ENCODE peak calls at places on chromosome 12, in eight cellular contexts. One of them, this sample, is unnamed.
A peak's percentile ranks its signal among the peaks of the same experiment; 100 is the strongest.

GRCh38 chr12:121806556-121807308 is 2.9 kb downstream of the SETD1B start:
- DNase-seq in neural progenitor cell: peak; percentile 34
- DNase-seq in PC-3: peak; percentile 50
- DNase-seq in HCT116: no peak
- DNase-seq in hepatocyte: peak; percentile 58
- DNase-seq in MM.1S: no peak
- DNase-seq in fibroblast of lung: no peak
- DNase-seq in GM23338: no peak
- DNase-seq in this sample: peak; percentile 33

GRCh38 chr12:106248849-106249371 is 1.1 kb upstream of the CKAP4 start:
- DNase-seq in neural progenitor cell: no peak
- DNase-seq in PC-3: peak; percentile 42
- DNase-seq in HCT116: no peak
- DNase-seq in hepatocyte: no peak
- DNase-seq in MM.1S: peak; percentile 50
- DNase-seq in fibroblast of lung: peak; percentile 34
- DNase-seq in GM23338: no peak
- DNase-seq in this sample: peak; percentile 46

GRCh38 chr12:50117057-50117622 is 5.1 kb downstream of the COX14 start:
- DNase-seq in neural progenitor cell: no peak
- DNase-seq in PC-3: no peak
- DNase-seq in HCT116: no peak
- DNase-seq in hepatocyte: no peak
- DNase-seq in MM.1S: no peak
- DNase-seq in fibroblast of lung: no peak
- DNase-seq in GM23338: no peak
- DNase-seq in this sample: no peak

GRCh38 chr12:34306133-34306830 is 284.0 kb downstream of the ALG10 start:
- DNase-seq in neural progenitor cell: no peak
- DNase-seq in PC-3: no peak
- DNase-seq in HCT116: no peak
- DNase-seq in hepatocyte: no peak
- DNase-seq in MM.1S: no peak
- DNase-seq in fibroblast of lung: no peak
- DNase-seq in GM23338: no peak
- DNase-seq in this sample: no peak

GRCh38 chr12:75945581-75945980 is 86.0 kb downstream of the PHLDA1 start:
- DNase-seq in neural progenitor cell: no peak
- DNase-seq in PC-3: no peak
- DNase-seq in HCT116: no peak
- DNase-seq in hepatocyte: no peak
- DNase-seq in MM.1S: no peak
- DNase-seq in fibroblast of lung: no peak
- DNase-seq in GM23338: no peak
- DNase-seq in this sample: no peak

GRCh38 chr12:120498870-120499515 is 3.1 kb downstream of the DYNLL1 start:
- DNase-seq in neural progenitor cell: no peak
- DNase-seq in PC-3: no peak
- DNase-seq in HCT116: no peak
- DNase-seq in hepatocyte: no peak
- DNase-seq in MM.1S: no peak
- DNase-seq in fibroblast of lung: no peak
- DNase-seq in GM23338: peak; percentile 33
- DNase-seq in this sample: no peak

GRCh38 chr12:123998960-123999359 is 25.9 kb downstream of the ZNF664 start:
- DNase-seq in neural progenitor cell: no peak
- DNase-seq in PC-3: no peak
- DNase-seq in HCT116: no peak
- DNase-seq in hepatocyte: no peak
- DNase-seq in MM.1S: no peak
- DNase-seq in fibroblast of lung: no peak
- DNase-seq in GM23338: no peak
- DNase-seq in this sample: no peak

GRCh38 chr12:8913702-8914032 is 642 bp upstream of the PHC1 start:
- DNase-seq in neural progenitor cell: no peak
- DNase-seq in PC-3: no peak
- DNase-seq in HCT116: no peak
- DNase-seq in hepatocyte: peak; percentile 5
- DNase-seq in MM.1S: no peak
- DNase-seq in fibroblast of lung: no peak
- DNase-seq in GM23338: no peak
- DNase-seq in this sample: no peak

GRCh38 chr12:79691299-79692248 is 810 bp upstream of the PAWR start:
- DNase-seq in neural progenitor cell: no peak
- DNase-seq in PC-3: peak; percentile 83
- DNase-seq in HCT116: no peak
- DNase-seq in hepatocyte: peak; percentile 28
- DNase-seq in MM.1S: no peak
- DNase-seq in fibroblast of lung: peak; percentile 79
- DNase-seq in GM23338: no peak
- DNase-seq in this sample: peak; percentile 94

GRCh38 chr12:102816816-102817434 is 100.1 kb downstream of the PAH start:
- DNase-seq in neural progenitor cell: peak; percentile 56
- DNase-seq in PC-3: peak; percentile 51
- DNase-seq in HCT116: peak; percentile 18
- DNase-seq in hepatocyte: peak; percentile 65
- DNase-seq in MM.1S: peak; percentile 19
- DNase-seq in fibroblast of lung: peak; percentile 27
- DNase-seq in GM23338: peak; percentile 67
- DNase-seq in this sample: peak; percentile 13

GRCh38 chr12:19183121-19183838 is 53.7 kb downstream of the PLEKHA5 start:
- DNase-seq in neural progenitor cell: peak; percentile 20
- DNase-seq in PC-3: no peak
- DNase-seq in HCT116: no peak
- DNase-seq in hepatocyte: peak; percentile 16
- DNase-seq in MM.1S: no peak
- DNase-seq in fibroblast of lung: peak; percentile 55
- DNase-seq in GM23338: peak; percentile 63
- DNase-seq in this sample: no peak

GRCh38 chr12:34292736-34293625 is 270.7 kb downstream of the ALG10 start:
- DNase-seq in neural progenitor cell: no peak
- DNase-seq in PC-3: peak; percentile 32
- DNase-seq in HCT116: no peak
- DNase-seq in hepatocyte: no peak
- DNase-seq in MM.1S: no peak
- DNase-seq in fibroblast of lung: no peak
- DNase-seq in GM23338: peak; percentile 33
- DNase-seq in this sample: no peak

GRCh38 chr12:42326466-42327226 is 679 bp downstream of the PPHLN1 start:
- DNase-seq in neural progenitor cell: peak; percentile 11
- DNase-seq in PC-3: peak; percentile 21
- DNase-seq in HCT116: no peak
- DNase-seq in hepatocyte: peak; percentile 15
- DNase-seq in MM.1S: peak; percentile 22
- DNase-seq in fibroblast of lung: peak; percentile 32
- DNase-seq in GM23338: no peak
- DNase-seq in this sample: peak; percentile 50

GRCh38 chr12:119096429-119097202 is 82.1 kb upstream of the HSPB8 start:
- DNase-seq in neural progenitor cell: peak; percentile 92
- DNase-seq in PC-3: no peak
- DNase-seq in HCT116: no peak
- DNase-seq in hepatocyte: peak; percentile 58
- DNase-seq in MM.1S: no peak
- DNase-seq in fibroblast of lung: no peak
- DNase-seq in GM23338: peak; percentile 91
- DNase-seq in this sample: no peak

GRCh38 chr12:119102714-119103113 is 76.0 kb upstream of the HSPB8 start:
- DNase-seq in neural progenitor cell: no peak
- DNase-seq in PC-3: no peak
- DNase-seq in HCT116: no peak
- DNase-seq in hepatocyte: no peak
- DNase-seq in MM.1S: no peak
- DNase-seq in fibroblast of lung: no peak
- DNase-seq in GM23338: no peak
- DNase-seq in this sample: no peak

GRCh38 chr12:119102274-119102673 is 76.5 kb upstream of the HSPB8 start:
- DNase-seq in neural progenitor cell: no peak
- DNase-seq in PC-3: no peak
- DNase-seq in HCT116: no peak
- DNase-seq in hepatocyte: no peak
- DNase-seq in MM.1S: no peak
- DNase-seq in fibroblast of lung: no peak
- DNase-seq in GM23338: no peak
- DNase-seq in this sample: no peak
- TF ChIP-seq EZH2 in neural progenitor cell: no peak
- TF ChIP-seq EZH2 in PC-3: no peak
- TF ChIP-seq EZH2 in HCT116: no peak
- TF ChIP-seq EZH2 in hepatocyte: no peak
- TF ChIP-seq EZH2 in MM.1S: no peak
- TF ChIP-seq EZH2 in fibroblast of lung: no peak
- TF ChIP-seq EZH2 in GM23338: no peak
- TF ChIP-seq EZH2 in this sample: no peak

DNA sequence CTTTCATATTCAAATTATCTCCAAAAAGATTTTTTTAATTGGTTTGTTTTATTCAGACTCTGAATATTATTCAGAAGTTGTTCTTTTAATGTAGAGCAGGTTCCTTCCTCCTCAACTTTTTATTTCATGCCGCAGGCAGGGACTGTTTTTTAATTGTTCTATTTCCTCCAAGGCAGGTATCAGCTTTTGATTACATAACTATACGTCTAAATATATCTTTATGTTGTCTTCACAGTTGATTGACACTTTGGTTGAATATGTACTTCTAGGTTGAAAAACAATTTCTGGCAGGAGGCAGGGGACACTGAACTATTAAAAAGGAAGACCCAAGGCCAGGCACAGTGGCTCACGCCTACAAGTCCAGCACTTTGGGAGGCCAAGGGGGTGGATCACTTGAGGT is 82.5 kb downstream of the HECTD4 start:
- DNase-seq in neural progenitor cell: no peak
- DNase-seq in PC-3: no peak
- DNase-seq in HCT116: no peak
- DNase-seq in hepatocyte: no peak
- DNase-seq in MM.1S: no peak
- DNase-seq in fibroblast of lung: no peak
- DNase-seq in GM23338: no peak
- DNase-seq in this sample: no peak
- H3K4me1 ChIP-seq in neural progenitor cell: no peaks in the 10 kb centered on the region
- H3K4me1 ChIP-seq in PC-3: peaks cover 4% of the 10 kb centered on the region
- H3K4me1 ChIP-seq in HCT116: no peaks in the 10 kb centered on the region
- H3K4me1 ChIP-seq in hepatocyte: no peaks in the 10 kb centered on the region
- H3K4me1 ChIP-seq in MM.1S: no peaks in the 10 kb centered on the region
- H3K4me1 ChIP-seq in fibroblast of lung: no peaks in the 10 kb centered on the region
- H3K4me1 ChIP-seq in GM23338: no peaks in the 10 kb centered on the region
- H3K4me1 ChIP-seq in this sample: no peaks in the 10 kb centered on the region

GRCh38 chr12:92185052-92185451 is 39.4 kb upstream of the BTG1 start:
- DNase-seq in neural progenitor cell: no peak
- DNase-seq in PC-3: no peak
- DNase-seq in HCT116: no peak
- DNase-seq in hepatocyte: no peak
- DNase-seq in MM.1S: peak; percentile 78
- DNase-seq in fibroblast of lung: no peak
- DNase-seq in GM23338: no peak
- DNase-seq in this sample: no peak

GRCh38 chr12:92191061-92191460 is 45.4 kb upstream of the BTG1 start:
- DNase-seq in neural progenitor cell: no peak
- DNase-seq in PC-3: no peak
- DNase-seq in HCT116: no peak
- DNase-seq in hepatocyte: no peak
- DNase-seq in MM.1S: no peak
- DNase-seq in fibroblast of lung: peak; percentile 54
- DNase-seq in GM23338: no peak
- DNase-seq in this sample: no peak

GRCh38 chr12:92183575-92183974 is 37.9 kb upstream of the BTG1 start:
- DNase-seq in neural progenitor cell: no peak
- DNase-seq in PC-3: no peak
- DNase-seq in HCT116: no peak
- DNase-seq in hepatocyte: no peak
- DNase-seq in MM.1S: no peak
- DNase-seq in fibroblast of lung: no peak
- DNase-seq in GM23338: peak; percentile 20
- DNase-seq in this sample: no peak

GRCh38 chr12:92188517-92189188 is 43.0 kb upstream of the BTG1 start:
- DNase-seq in neural progenitor cell: no peak
- DNase-seq in PC-3: no peak
- DNase-seq in HCT116: no peak
- DNase-seq in hepatocyte: peak; percentile 16
- DNase-seq in MM.1S: no peak
- DNase-seq in fibroblast of lung: no peak
- DNase-seq in GM23338: no peak
- DNase-seq in this sample: no peak

DNA sequence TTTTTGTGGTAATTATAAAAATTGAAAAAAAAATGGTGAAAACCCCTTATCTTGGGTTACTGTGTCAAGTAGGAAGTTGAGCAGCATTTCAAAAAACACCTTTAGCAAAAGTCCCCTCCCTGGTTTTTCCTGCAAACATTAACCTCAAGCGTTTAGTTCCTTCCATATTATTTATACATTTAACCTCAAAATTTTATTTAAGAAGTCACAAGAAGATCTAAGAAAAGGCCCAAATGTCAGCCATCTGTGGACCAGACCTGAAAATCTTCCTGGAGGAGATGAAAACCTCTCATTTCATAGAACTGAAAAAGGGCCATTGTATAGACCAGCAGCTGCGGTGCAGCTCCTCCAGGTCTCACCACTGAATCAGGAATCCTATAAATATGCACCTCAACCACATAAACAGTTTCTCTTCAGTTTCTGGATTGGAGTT is 40.4 kb upstream of the BTG1 start:
- DNase-seq in neural progenitor cell: no peak
- DNase-seq in PC-3: no peak
- DNase-seq in HCT116: no peak
- DNase-seq in hepatocyte: no peak
- DNase-seq in MM.1S: peak; percentile 77
- DNase-seq in fibroblast of lung: no peak
- DNase-seq in GM23338: no peak
- DNase-seq in this sample: no peak
- TF ChIP-seq EZH2 in neural progenitor cell: no peak
- TF ChIP-seq EZH2 in PC-3: no peak
- TF ChIP-seq EZH2 in HCT116: no peak
- TF ChIP-seq EZH2 in hepatocyte: no peak
- TF ChIP-seq EZH2 in MM.1S: no peak
- TF ChIP-seq EZH2 in fibroblast of lung: no peak
- TF ChIP-seq EZH2 in GM23338: no peak
- TF ChIP-seq EZH2 in this sample: no peak

GRCh38 chr12:54421175-54421872 is 2.3 kb upstream of the ITGA5 start:
- DNase-seq in neural progenitor cell: no peak
- DNase-seq in PC-3: no peak
- DNase-seq in HCT116: no peak
- DNase-seq in hepatocyte: no peak
- DNase-seq in MM.1S: no peak
- DNase-seq in fibroblast of lung: peak; percentile 89
- DNase-seq in GM23338: no peak
- DNase-seq in this sample: no peak

GRCh38 chr12:54421873-54422250 is 2.8 kb upstream of the ITGA5 start:
- DNase-seq in neural progenitor cell: no peak
- DNase-seq in PC-3: no peak
- DNase-seq in HCT116: no peak
- DNase-seq in hepatocyte: no peak
- DNase-seq in MM.1S: no peak
- DNase-seq in fibroblast of lung: no peak
- DNase-seq in GM23338: no peak
- DNase-seq in this sample: no peak

GRCh38 chr12:54419088-54419887 is at the start of gene ITGA5:
- DNase-seq in neural progenitor cell: peak; percentile 77
- DNase-seq in PC-3: peak; percentile 77
- DNase-seq in HCT116: peak; percentile 18
- DNase-seq in hepatocyte: peak; percentile 79
- DNase-seq in MM.1S: no peak
- DNase-seq in fibroblast of lung: peak; percentile 81
- DNase-seq in GM23338: peak; percentile 73
- DNase-seq in this sample: peak; percentile 76

GRCh38 chr12:54418441-54419087 is 502 bp downstream of the ITGA5 start:
- DNase-seq in neural progenitor cell: no peak
- DNase-seq in PC-3: no peak
- DNase-seq in HCT116: no peak
- DNase-seq in hepatocyte: no peak
- DNase-seq in MM.1S: no peak
- DNase-seq in fibroblast of lung: no peak
- DNase-seq in GM23338: peak; percentile 66
- DNase-seq in this sample: no peak

GRCh38 chr12:54420766-54421144 is 1.7 kb upstream of the ITGA5 start:
- DNase-seq in neural progenitor cell: no peak
- DNase-seq in PC-3: no peak
- DNase-seq in HCT116: no peak
- DNase-seq in hepatocyte: no peak
- DNase-seq in MM.1S: no peak
- DNase-seq in fibroblast of lung: no peak
- DNase-seq in GM23338: no peak
- DNase-seq in this sample: no peak
- H3K4me1 ChIP-seq in neural progenitor cell: peaks cover 34% of the 10 kb centered on the region
- H3K4me1 ChIP-seq in PC-3: peaks cover 57% of the 10 kb centered on the region
- H3K4me1 ChIP-seq in HCT116: peaks cover 68% of the 10 kb centered on the region
- H3K4me1 ChIP-seq in hepatocyte: peaks cover 13% of the 10 kb centered on the region
- H3K4me1 ChIP-seq in MM.1S: no peaks in the 10 kb centered on the region
- H3K4me1 ChIP-seq in fibroblast of lung: peaks cover 20% of the 10 kb centered on the region
- H3K4me1 ChIP-seq in GM23338: peaks cover 32% of the 10 kb centered on the region
- H3K4me1 ChIP-seq in this sample: peaks cover 52% of the 10 kb centered on the region